ENCODE peak calls at places on chromosomes 2 and 18, in four cellular contexts. C is fibroblast of mammary gland, B is NCI-H1930, G is aorta. J is an unnamed sample.

GRCh38 chr2:43225093-43225787 is 1.2 kb downstream of the ZFP36L2 start:
- DNase-seq in C (peak; percentile 59), B (no peak), G (peak; percentile 80), J (peak; percentile 83)

GRCh38 chr2:86625096-86625495 is 1.4 kb upstream of the RNF103 start:
- DNase-seq in C (no peak), B (no peak), G (no peak), J (no peak)

GRCh38 chr2:208406474-208407451 is at the start of gene PTH2R:
- DNase-seq in C (peak; percentile 9), B (peak; percentile 51), G (peak; percentile 35), J (peak; percentile 62)

GRCh38 chr2:109558076-109558882 is 55.5 kb downstream of the SEPTIN10 start:
- DNase-seq in C (peak; percentile 85), B (no peak), G (no peak), J (no peak)

GRCh38 chr2:224085246-224085645 is 46.2 kb upstream of the SERPINE2 start:
- DNase-seq in C (peak; percentile 87), B (no peak), G (no peak), J (no peak)

GRCh38 chr2:160941290-160941846 is 218.9 kb upstream of the TANK start:
- DNase-seq in C (no peak), B (no peak), G (no peak), J (no peak)

GRCh38 chr2:28390857-28391563 is 1.6 kb upstream of the FOSL2 start:
- DNase-seq in C (no peak), B (no peak), G (peak; percentile 90), J (peak; percentile 91)

GRCh38 chr2:238505119-238505891 is 78.6 kb downstream of the ASB1 start:
- DNase-seq in C (peak; percentile 30), B (no peak), G (no peak), J (peak; percentile 52)

GRCh38 chr2:85185431-85185940 is 52.3 kb downstream of the TCF7L1 start:
- DNase-seq in C (no peak), B (no peak), G (no peak), J (no peak)

GRCh38 chr2:222440670-222441422 is 16.5 kb downstream of the SGPP2 start:
- DNase-seq in C (peak; percentile 75), B (no peak), G (no peak), J (no peak)

GRCh38 chr2:187390891-187391290 is 57.2 kb downstream of the CALCRL start:
- DNase-seq in C (peak; percentile 84), B (no peak), G (no peak), J (no peak)

GRCh38 chr2:165274698-165275097 is 35.5 kb downstream of the SCN2A start:
- DNase-seq in C (peak; percentile 34), B (no peak), G (peak; percentile 77), J (peak; percentile 83)

GRCh38 chr18:77208969-77209368 is 40.7 kb upstream of the GALR1 start:
- DNase-seq in C (peak; percentile 84), B (no peak), G (peak; percentile 72), J (no peak)

GRCh38 chr18:78979058-78979680 is 449 bp upstream of the SALL3 start:
- DNase-seq in C (no peak), B (no peak), G (no peak), J (no peak)

GRCh38 chr2:240323601-240324291 is 111.7 kb upstream of the GPC1 start:
- DNase-seq in C (no peak), B (no peak), G (no peak), J (no peak)

GRCh38 chr18:35407871-35408481 is 30.8 kb upstream of the ZNF396 start:
- DNase-seq in C (peak; percentile 76), B (peak; percentile 50), G (no peak), J (no peak)

GRCh38 chr2:101277111-101277510 is 24.4 kb downstream of the CNOT11 start:
- DNase-seq in C (peak; percentile 40), B (no peak), G (no peak), J (no peak)

GRCh38 chr18:9775172-9775571 is 67.1 kb downstream of the RAB31 start:
- DNase-seq in C (no peak), B (no peak), G (no peak), J (no peak)

GRCh38 chr18:49591271-49591670 is 29.4 kb downstream of the LIPG start:
- DNase-seq in C (no peak), B (no peak), G (no peak), J (no peak)

GRCh38 chr2:11617527-11617926 is 52.5 kb downstream of the NTSR2 start:
- DNase-seq in C (no peak), B (no peak), G (peak; percentile 43), J (no peak)

GRCh38 chr2:57892920-57893319 is 153.7 kb upstream of the VRK2 start:
- DNase-seq in C (no peak), B (no peak), G (no peak), J (no peak)

GRCh38 chr2:207867075-207867474 is 97.4 kb upstream of the FZD5 start:
- DNase-seq in C (no peak), B (no peak), G (no peak), J (no peak)

GRCh38 chr18:5284808-5285207 is 10.7 kb downstream of the ZBTB14 start:
- DNase-seq in C (peak; percentile 50), B (no peak), G (no peak), J (no peak)

GRCh38 chr2:72959554-72959953 is 42.2 kb downstream of the EMX1 start:
- DNase-seq in C (no peak), B (no peak), G (no peak), J (no peak)

GRCh38 chr2:7837232-7837760 is 844.6 kb upstream of the ID2 start:
- DNase-seq in C (no peak), B (no peak), G (no peak), J (no peak)

GRCh38 chr18:79524181-79525078 is 128.7 kb downstream of the NFATC1 start:
- DNase-seq in C (no peak), B (no peak), G (peak; percentile 47), J (peak; percentile 65)

GRCh38 chr2:230067990-230068657 is 600 bp downstream of the SLC16A14 start:
- DNase-seq in C (no peak), B (peak; percentile 8), G (peak; percentile 67), J (peak; percentile 78)

GRCh38 chr2:86417961-86418360 is 23.2 kb upstream of the KDM3A start:
- DNase-seq in C (peak; percentile 44), B (no peak), G (no peak), J (no peak)

GRCh38 chr2:24577481-24577880 is 86.4 kb downstream of the NCOA1 start:
- DNase-seq in C (no peak), B (no peak), G (no peak), J (no peak)

GRCh38 chr2:157190151-157190550 is 67.4 kb upstream of the GALNT5 start:
- DNase-seq in C (peak; percentile 82), B (no peak), G (no peak), J (no peak)

GRCh38 chr2:191927319-191927867 is 80.5 kb upstream of the CAVIN2 start:
- DNase-seq in C (peak; percentile 91), B (no peak), G (peak; percentile 52), J (no peak)

GRCh38 chr2:206920936-206921335 is 18.4 kb upstream of the CPO start:
- DNase-seq in C (peak; percentile 31), B (no peak), G (no peak), J (no peak)

GRCh38 chr2:190780594-190780993 is 100.0 kb upstream of the GLS start:
- DNase-seq in C (no peak), B (no peak), G (no peak), J (no peak)

GRCh38 chr2:99188357-99188756 is 7.4 kb downstream of the MRPL30 start:
- DNase-seq in C (no peak), B (no peak), G (no peak), J (no peak)

GRCh38 chr2:74690571-74690970 is 36.5 kb downstream of the SEMA4F start:
- DNase-seq in C (peak; percentile 71), B (no peak), G (no peak), J (no peak)

GRCh38 chr2:100882645-100883613 is 63.0 kb downstream of the NPAS2 start:
- DNase-seq in C (peak; percentile 56), B (no peak), G (no peak), J (no peak)

GRCh38 chr2:96859338-96859649 is 1.5 kb upstream of the ANKRD39 start:
- DNase-seq in C (no peak), B (no peak), G (peak; percentile 76), J (no peak)